ENCODE peak calls at places on chromosomes 13 and 19, in six cellular contexts. Q is HCT116, L is K562, N is GM12878, B is H1, F is HepG2. J is an unnamed sample.

GRCh38 chr19:42246143-42246868 is 3.9 kb upstream of the GSK3A start:
- DNase-seq in Q (no peak), N (no peak), F (no peak), L (peak; percentile 59), B (peak; percentile 77), J (no peak)

GRCh38 chr19:771332-771785 is 20.4 kb downstream of the MISP start:
- DNase-seq in Q (peak; percentile 55), F (peak; percentile 63), B (no peak), L (peak; percentile 82), N (no peak), J (no peak)

GRCh38 chr19:18282788-18283141 is 1.3 kb upstream of the JUND start:
- DNase-seq in L (peak; percentile 39), Q (no peak), B (no peak), N (no peak), F (peak; percentile 62), J (no peak)

GRCh38 chr13:114099191-114099590 is 33.2 kb downstream of the RASA3 start:
- DNase-seq in L (peak; percentile 71), Q (peak; percentile 45), N (no peak), B (no peak), F (peak; percentile 13), J (no peak)

GRCh38 chr13:23322353-23323336 is 110.9 kb downstream of the SACS start:
- DNase-seq in L (no peak), Q (no peak), F (no peak), B (no peak), N (no peak), J (no peak)

GRCh38 chr13:100129605-100130004 is 40.7 kb downstream of the PCCA start:
- DNase-seq in B (no peak), Q (no peak), L (no peak), F (no peak), N (peak; percentile 34), J (peak; percentile 20)

GRCh38 chr13:51523082-51523518 is 61.2 kb upstream of the WDFY2 start:
- DNase-seq in F (peak; percentile 53), B (no peak), N (no peak), Q (no peak), L (no peak), J (no peak)

GRCh38 chr13:29925457-29925856 is 75.0 kb upstream of the UBL3 start:
- DNase-seq in L (no peak), Q (no peak), N (no peak), B (no peak), F (peak; percentile 89), J (no peak)

GRCh38 chr19:39172700-39173501 is 23.9 kb upstream of the NCCRP1 start:
- DNase-seq in Q (no peak), B (no peak), L (no peak), F (no peak), N (no peak), J (no peak)

GRCh38 chr19:6412111-6412999 is 12.3 kb downstream of the KHSRP start:
- DNase-seq in F (peak; percentile 49), N (no peak), L (peak; percentile 73), Q (peak; percentile 31), B (peak; percentile 90), J (no peak)

GRCh38 chr13:100128373-100128772 is 39.5 kb downstream of the PCCA start:
- DNase-seq in F (peak; percentile 24), N (no peak), L (peak; percentile 19), B (no peak), Q (no peak), J (no peak)

GRCh38 chr13:97319088-97319487 is 97.0 kb downstream of the MBNL2 start:
- DNase-seq in N (no peak), B (no peak), F (no peak), L (no peak), Q (no peak), J (no peak)

GRCh38 chr13:28046981-28047380 is 53.4 kb downstream of the FLT3 start:
- DNase-seq in F (no peak), L (no peak), Q (no peak), B (no peak), N (no peak), J (no peak)

GRCh38 chr19:3370728-3371591 is 4.6 kb downstream of the NFIC start:
- DNase-seq in B (no peak), N (no peak), F (no peak), L (no peak), Q (no peak), J (no peak)
- H3K4me3 ChIP-seq in B (peak overlapping the region; percentile 57), N (peak overlapping the region; percentile 49), F (no peak overlapping the region), L (no peak overlapping the region), Q (no peak overlapping the region), J (no peak overlapping the region)

GRCh38 chr13:24624801-24625231 is 55.4 kb upstream of the ATP12A start:
- DNase-seq in F (no peak), B (no peak), Q (no peak), N (no peak), L (no peak), J (no peak)

GRCh38 chr13:24627090-24627714 is 53.0 kb upstream of the ATP12A start:
- DNase-seq in B (peak; percentile 94), Q (peak; percentile 4), N (no peak), L (peak; percentile 66), F (peak; percentile 18), J (peak; percentile 43)

GRCh38 chr13:24626449-24626848 is 53.8 kb upstream of the ATP12A start:
- DNase-seq in N (no peak), B (no peak), F (no peak), L (no peak), Q (no peak), J (no peak)

GRCh38 chr13:24625324-24625723 is 54.9 kb upstream of the ATP12A start:
- DNase-seq in N (no peak), F (no peak), L (no peak), B (no peak), Q (no peak), J (no peak)

GRCh38 chr13:24625870-24626419 is 54.3 kb upstream of the ATP12A start:
- DNase-seq in B (no peak), Q (no peak), N (no peak), L (no peak), F (no peak), J (no peak)
- TF ChIP-seq ZNF274 in B (no peak), Q (no peak), N (no peak), L (no peak), F (no peak), J (no peak)

GRCh38 chr19:46303345-46303701 is 6.5 kb downstream of the HIF3A start:
- DNase-seq in N (no peak), F (no peak), Q (no peak), B (no peak), L (no peak), J (no peak)
- H3K4me3 ChIP-seq in N (no peak overlapping the region), F (no peak overlapping the region), Q (peak overlapping the region; percentile 63), B (peak overlapping the region; percentile 49), L (no peak overlapping the region), J (peak overlapping the region; percentile 69)

GRCh38 chr19:29675120-29675649 is 9.9 kb downstream of the PLEKHF1 start:
- DNase-seq in Q (no peak), N (no peak), F (no peak), B (no peak), L (no peak), J (no peak)

GRCh38 chr19:29673451-29674371 is 8.4 kb downstream of the PLEKHF1 start:
- DNase-seq in L (no peak), Q (no peak), N (no peak), B (no peak), F (no peak), J (no peak)

GRCh38 chr19:29672933-29673336 is 7.7 kb downstream of the PLEKHF1 start:
- DNase-seq in F (no peak), L (no peak), Q (no peak), B (no peak), N (peak; percentile 69), J (no peak)

GRCh38 chr19:29675650-29676186 is 10.5 kb downstream of the PLEKHF1 start:
- DNase-seq in B (no peak), L (no peak), F (no peak), N (no peak), Q (no peak), J (no peak)

DNA sequence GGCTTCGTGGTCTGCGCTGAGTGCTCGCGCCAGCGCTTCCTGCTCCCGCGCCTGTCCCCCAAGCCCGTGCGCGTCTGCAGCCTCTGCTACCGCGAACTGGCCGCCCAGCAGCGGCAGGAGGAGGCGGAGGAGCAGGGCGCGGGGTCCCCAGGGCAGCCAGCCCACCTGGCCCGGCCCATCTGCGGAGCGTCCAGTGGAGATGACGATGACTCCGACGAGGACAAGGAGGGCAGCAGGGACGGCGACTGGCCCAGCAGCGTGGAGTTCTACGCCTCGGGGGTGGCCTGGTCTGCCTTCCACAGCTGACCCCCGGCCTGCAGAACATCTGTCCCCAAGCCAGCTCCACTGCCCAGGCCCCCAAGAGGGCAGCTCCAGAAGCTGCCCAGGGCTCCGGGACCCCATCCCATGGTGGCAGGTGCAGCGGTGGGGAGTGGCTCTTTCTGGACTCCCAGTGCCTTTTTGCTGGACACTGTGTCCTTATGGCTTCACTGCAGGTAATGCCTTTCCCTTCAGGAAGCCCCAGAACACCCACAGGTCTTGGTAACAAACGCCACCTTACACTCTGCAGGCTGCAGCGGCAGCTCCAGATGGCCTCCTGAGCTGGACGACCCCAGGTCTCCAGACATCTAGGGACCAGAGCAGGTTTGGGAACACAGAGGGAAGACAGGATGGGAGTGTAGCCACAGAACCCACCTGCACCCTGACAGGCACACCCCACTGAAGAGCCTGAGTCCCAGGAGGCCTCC is 9.3 kb downstream of the PLEKHF1 start:
- DNase-seq in Q (no peak), L (no peak), B (no peak), N (no peak), F (no peak), J (no peak)
- TF ChIP-seq ZNF274 in Q (no peak), L (no peak), B (no peak), N (no peak), F (no peak), J (no peak)

GRCh38 chr19:44598355-44598754 is 15.0 kb upstream of the IGSF23 start:
- DNase-seq in F (no peak), B (no peak), N (no peak), Q (no peak), L (no peak), J (no peak)
- H3K4me3 ChIP-seq in F (no peak overlapping the region), B (no peak overlapping the region), N (no peak overlapping the region), Q (no peak overlapping the region), L (no peak overlapping the region), J (no peak overlapping the region)

GRCh38 chr13:105820415-105820814 is 715.0 kb downstream of the EFNB2 start:
- DNase-seq in F (no peak), L (no peak), B (no peak), N (no peak), Q (no peak), J (no peak)

GRCh38 chr13:105817498-105817897 is 718.0 kb downstream of the EFNB2 start:
- DNase-seq in B (no peak), Q (no peak), L (no peak), F (no peak), N (no peak), J (no peak)

GRCh38 chr13:105814902-105815250 is 720.6 kb downstream of the EFNB2 start:
- DNase-seq in L (no peak), B (no peak), F (no peak), N (no peak), Q (no peak), J (no peak)

GRCh38 chr13:105814219-105814901 is 721.1 kb downstream of the EFNB2 start:
- DNase-seq in L (no peak), B (no peak), N (no peak), F (no peak), Q (peak; percentile 12), J (no peak)

GRCh38 chr13:105817011-105817410 is 718.5 kb downstream of the EFNB2 start:
- DNase-seq in N (no peak), Q (no peak), B (peak; percentile 48), L (no peak), F (no peak), J (peak; percentile 67)
- TF ChIP-seq ZNF274 in N (no peak), Q (no peak), B (no peak), L (no peak), F (no peak), J (no peak)

J was measured in NT2/D1.